ENCODE peak calls at places on chromosomes 13 and 19, in five cellular contexts. L is RWPE2, S is BE2C, Z is transverse colon, I is mesendoderm. X is an unnamed sample. For H3K36me3, the result is how much of the 10 kb centered on the place peaks cover.

GRCh38 chr13:107968470-107968869 is 246.9 kb downstream of the LIG4 start:
- DNase-seq in S (no peak), Z (no peak), I (no peak), L (no peak), X (no peak)

GRCh38 chr13:52454459-52454824 is 836 bp upstream of the CKAP2 start:
- DNase-seq in S (no peak), Z (peak), I (peak), L (no peak), X (no peak)

GRCh38 chr19:18478545-18479311 is 40.8 kb upstream of the ISYNA1 start:
- DNase-seq in L (peak), I (peak), Z (peak), S (peak), X (peak)

GRCh38 chr19:1811942-1812425 is at the start of gene ATP8B3:
- DNase-seq in Z (no peak), S (no peak), I (no peak), L (no peak), X (no peak)

GRCh38 chr19:13040916-13041292 is 45.6 kb downstream of the NFIX start:
- DNase-seq in S (no peak), Z (no peak), L (no peak), I (no peak), X (no peak)

GRCh38 chr19:3818479-3818878 is 32.3 kb upstream of the MATK start:
- DNase-seq in L (no peak), S (no peak), Z (no peak), I (no peak), X (no peak)

GRCh38 chr19:52535831-52536800 is 8.6 kb downstream of the ZNF808 start:
- DNase-seq in I (peak), S (peak), Z (peak), L (peak), X (peak)

GRCh38 chr19:932647-933552 is 7.1 kb downstream of the ARID3A start:
- DNase-seq in L (peak), S (peak), I (no peak), Z (peak), X (no peak)

GRCh38 chr19:27742041-27742440 is 1470.9 kb downstream of the UQCRFS1 start:
- DNase-seq in I (no peak), L (no peak), S (no peak), Z (no peak), X (no peak)

GRCh38 chr13:67229438-67230242 is 496 bp downstream of the PCDH9 start:
- DNase-seq in L (no peak), I (peak), Z (no peak), S (no peak), X (no peak)

GRCh38 chr19:47227347-47228167 is 3.4 kb downstream of the BBC3 start:
- DNase-seq in S (peak), I (peak), Z (peak), L (peak), X (peak)

GRCh38 chr19:409515-410242 is 732 bp upstream of the C2CD4C start:
- DNase-seq in S (no peak), I (peak), Z (no peak), L (peak), X (no peak)

GRCh38 chr13:77698211-77699058 is 948 bp downstream of the SLAIN1 start:
- DNase-seq in Z (peak), L (no peak), I (peak), S (peak), X (peak)

GRCh38 chr13:96090240-96091101 is 564 bp downstream of the HS6ST3 start:
- DNase-seq in Z (no peak), S (peak), L (no peak), I (peak), X (peak)

GRCh38 chr13:56247692-56248091 is 893.0 kb upstream of the PRR20A start:
- DNase-seq in I (no peak), L (no peak), Z (no peak), S (no peak), X (no peak)

GRCh38 chr13:75762066-75762937 is 126.2 kb downstream of the LMO7 start:
- DNase-seq in S (no peak), L (no peak), Z (no peak), I (no peak), X (no peak)

DNA sequence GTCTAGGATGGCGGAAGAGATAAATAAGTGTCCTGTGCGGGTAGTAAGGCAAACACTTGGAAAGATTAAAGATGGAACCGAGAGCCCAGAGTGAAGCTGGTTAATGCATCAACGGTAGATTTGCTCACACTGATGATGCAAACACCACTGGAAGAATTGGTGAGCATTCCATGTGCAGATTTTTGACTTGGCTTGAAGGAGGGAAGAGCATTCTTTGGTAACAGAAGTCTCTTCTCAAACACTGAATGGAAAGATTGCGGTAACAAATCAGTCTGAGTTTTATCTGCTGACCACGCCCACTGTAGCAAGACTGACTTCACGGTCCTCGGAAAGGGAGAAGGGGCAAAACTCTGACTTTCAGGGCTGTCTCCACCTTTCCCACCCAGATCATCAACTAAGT is 112.5 kb downstream of the COL4A1 start:
- DNase-seq in L (no peak), S (no peak), Z (no peak), I (no peak), X (no peak)
- H3K36me3 ChIP-seq in L (half or more), S (under half), Z (under half), I (under half), X (under half)

GRCh38 chr13:111281751-111282311 is 38.6 kb upstream of the TEX29 start:
- DNase-seq in Z (no peak), L (no peak), S (no peak), I (no peak), X (no peak)
- H3K36me3 ChIP-seq in Z (under half), L (half or more), S (under half), I (under half), X (under half)

DNA sequence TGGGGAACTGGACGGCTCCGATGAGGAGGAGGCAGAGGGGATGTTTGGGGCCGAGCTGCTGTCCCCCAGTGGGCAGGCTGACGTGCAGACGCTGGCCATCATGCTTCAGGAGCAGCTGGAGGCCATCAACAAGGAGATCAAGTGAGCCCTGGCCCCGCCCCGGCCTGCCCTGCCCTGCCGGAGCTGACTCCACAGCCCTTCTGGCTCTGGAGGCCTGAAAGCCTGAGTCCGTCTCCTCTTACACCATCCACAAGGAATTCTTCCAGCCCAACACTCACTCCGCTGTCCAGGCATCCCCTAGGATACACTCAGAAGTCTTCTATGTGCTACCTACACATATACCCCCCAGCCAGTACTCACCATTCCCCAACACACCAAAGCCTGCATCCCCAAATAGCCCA is 17.4 kb downstream of the PPFIA3 start:
- DNase-seq in L (no peak), I (no peak), Z (peak), S (no peak), X (no peak)
- H3K36me3 ChIP-seq in L (under half), I (under half), Z (under half), S (under half), X (under half)

GRCh38 chr19:45275370-45275971 is 24.4 kb downstream of the MARK4 start:
- DNase-seq in Z (no peak), S (peak), L (no peak), I (no peak), X (no peak)
- H3K36me3 ChIP-seq in Z (under half), S (under half), L (half or more), I (under half), X (under half)

GRCh38 chr13:22229916-22230315 is 559.0 kb downstream of the FGF9 start:
- DNase-seq in Z (no peak), I (no peak), S (no peak), L (no peak), X (no peak)
- H3K36me3 ChIP-seq in Z (under half), I (under half), S (under half), L (under half), X (under half)

DNA sequence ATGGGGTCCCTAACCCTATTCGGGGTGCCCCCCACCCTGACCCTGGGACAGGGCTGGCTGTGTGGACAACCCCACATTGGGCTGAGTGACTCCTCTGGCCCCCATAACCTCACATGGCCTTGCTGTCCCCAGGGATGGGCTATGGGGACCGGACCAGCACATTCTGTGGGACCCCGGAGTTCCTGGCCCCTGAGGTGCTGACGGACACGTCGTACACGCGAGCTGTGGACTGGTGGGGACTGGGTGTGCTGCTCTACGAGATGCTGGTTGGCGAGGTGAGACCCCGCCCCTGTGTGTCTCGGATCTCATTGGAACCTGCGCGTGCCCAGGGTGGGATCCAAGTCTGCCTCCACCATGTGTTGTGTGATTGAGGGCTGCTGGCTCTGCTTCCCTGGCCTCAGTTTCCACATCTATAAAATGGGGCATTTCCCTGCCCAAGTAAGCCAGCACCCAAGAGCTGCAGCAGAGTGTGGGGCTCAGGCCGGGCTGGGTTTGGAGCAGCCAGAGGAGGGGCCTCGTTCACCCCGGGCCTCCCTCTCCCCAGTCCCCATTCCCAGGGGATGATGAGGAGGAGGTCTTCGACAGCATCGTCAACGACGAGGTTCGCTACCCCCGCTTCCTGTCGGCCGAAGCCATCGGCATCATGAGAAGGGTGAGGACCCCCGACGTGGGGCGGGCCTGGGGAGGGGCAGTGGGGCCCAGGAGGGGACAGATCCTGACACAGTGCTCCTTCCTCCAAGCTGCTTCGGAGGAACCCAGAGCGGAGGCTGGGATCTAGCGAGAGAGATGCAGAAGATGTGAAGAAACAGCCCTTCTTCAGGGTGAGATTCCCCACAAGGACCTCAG is 4.9 kb downstream of the PTGER1 start:
- DNase-seq in S (no peak), I (no peak), Z (no peak), L (peak), X (no peak)
- H3K36me3 ChIP-seq in S (under half), I (under half), Z (under half), L (under half), X (under half)

DNA sequence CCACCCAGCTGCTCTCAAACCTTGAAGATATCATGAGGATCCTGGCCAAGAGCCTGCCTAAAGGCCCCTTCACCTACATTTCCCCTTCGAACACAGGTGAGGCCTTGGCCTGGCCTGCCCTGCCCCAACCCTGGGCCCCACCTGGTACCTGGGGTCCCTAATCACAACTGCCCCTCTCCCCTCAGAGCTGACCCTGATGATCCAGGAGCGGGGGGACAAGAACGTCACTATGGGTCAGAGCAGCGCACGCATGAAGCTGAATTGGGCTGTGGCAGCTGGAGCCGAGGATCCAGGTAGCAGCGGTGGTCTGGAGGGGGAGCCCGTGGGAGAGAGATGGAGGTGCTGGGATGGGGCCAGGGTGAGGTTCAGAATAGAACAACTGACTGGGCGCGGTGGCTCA is 17.7 kb downstream of the DDX39A start:
- DNase-seq in Z (no peak), S (no peak), I (no peak), L (no peak), X (no peak)
- H3K36me3 ChIP-seq in Z (under half), S (under half), I (under half), L (under half), X (under half)